ENCODE peak calls at places on chromosomes 4 and X, in nine cellular contexts. T is OCI-LY7, C is MM.1S, D is PC-3, Z is GM23338, I is neural progenitor cell, N is HCT116, S is SK-N-SH, X is hepatocyte. U is an unnamed sample.

GRCh38 chr4:87007345-87008181 is 72.8 kb downstream of the AFF1 start:
- DNase-seq in T (peak), Z (peak), X (peak), N (no peak), I (peak), D (peak), S (peak), C (peak), U (peak)

GRCh38 chr4:26330186-26330787 is 9.5 kb downstream of the RBPJ start:
- DNase-seq in Z (peak), I (peak), T (peak), S (peak), N (peak), D (peak), X (peak), C (peak), U (peak)

GRCh38 chr4:80213117-80213815 is 16.0 kb downstream of the PRDM8 start:
- DNase-seq in N (no peak), S (no peak), Z (no peak), D (no peak), T (no peak), C (no peak), X (no peak), I (no peak), U (peak)

GRCh38 chr4:58732973-58733372 is 1622.8 kb upstream of the IGFBP7 start:
- DNase-seq in Z (no peak), X (no peak), D (peak), T (no peak), S (peak), C (no peak), N (no peak), I (no peak), U (no peak)

GRCh38 chrX:154967603-154968002 is 54.9 kb downstream of the F8 start:
- DNase-seq in I (no peak), N (peak), D (peak), C (no peak), S (no peak), X (no peak), Z (no peak), T (no peak), U (peak)

GRCh38 chr4:140426610-140427103 is 791 bp downstream of the CLGN start:
- DNase-seq in S (peak), I (peak), T (peak), D (peak), N (no peak), Z (peak), X (peak), C (peak), U (peak)

GRCh38 chrX:85859426-85859825 is 187.9 kb downstream of the CHM start:
- DNase-seq in S (peak), T (no peak), N (no peak), D (peak), I (no peak), C (no peak), Z (no peak), X (no peak), U (no peak)

GRCh38 chr4:139593091-139593564 is 37.1 kb upstream of the SETD7 start:
- DNase-seq in C (no peak), S (no peak), I (no peak), Z (peak), N (no peak), X (peak), D (no peak), T (no peak), U (peak)

GRCh38 chr4:8252301-8253173 is 17.0 kb upstream of the HTRA3 start:
- DNase-seq in D (no peak), I (no peak), N (no peak), S (no peak), T (no peak), C (no peak), X (peak), Z (no peak), U (no peak)

GRCh38 chr4:109921384-109921808 is 8.7 kb downstream of the EGF start:
- DNase-seq in I (peak), D (peak), Z (peak), N (no peak), T (no peak), X (peak), S (no peak), C (no peak), U (peak)

GRCh38 chrX:111568356-111568755 is 56.9 kb downstream of the SERTM2 start:
- DNase-seq in T (no peak), D (peak), N (peak), X (peak), I (peak), C (no peak), S (peak), Z (peak), U (peak)

GRCh38 chrX:115533485-115533884 is 27.5 kb upstream of the PLS3 start:
- DNase-seq in S (no peak), X (peak), I (no peak), D (no peak), N (no peak), Z (no peak), T (no peak), C (no peak), U (peak)

GRCh38 chrX:115183980-115184379 is 5.2 kb upstream of the RBMXL3 start:
- DNase-seq in C (no peak), X (no peak), D (peak), Z (no peak), N (no peak), S (no peak), I (no peak), T (no peak), U (peak)

GRCh38 chrX:75892749-75893148 is 107.7 kb upstream of the MAGEE2 start:
- DNase-seq in C (no peak), S (no peak), X (no peak), D (no peak), Z (no peak), T (no peak), N (no peak), I (no peak), U (no peak)

GRCh38 chr4:148651991-148652390 is 209.8 kb upstream of the NR3C2 start:
- DNase-seq in X (no peak), Z (peak), I (peak), N (no peak), D (peak), C (no peak), S (no peak), T (no peak), U (no peak)

GRCh38 chrX:153624196-153625091 is 22.6 kb upstream of the DUSP9 start:
- DNase-seq in D (no peak), S (no peak), X (no peak), T (no peak), C (no peak), Z (no peak), N (no peak), I (no peak), U (no peak)

GRCh38 chrX:50609796-50610195 is 139.2 kb upstream of the DGKK start:
- DNase-seq in Z (no peak), T (no peak), X (no peak), S (no peak), D (no peak), N (no peak), I (no peak), C (no peak), U (peak)

GRCh38 chr4:71732706-71733105 is 51.2 kb downstream of the GC start:
- DNase-seq in I (peak), C (peak), Z (peak), T (peak), X (peak), D (peak), S (peak), N (no peak), U (peak)

GRCh38 chr4:119623025-119623424 is 5.6 kb downstream of the PDE5A start:
- DNase-seq in C (no peak), N (no peak), T (no peak), X (no peak), Z (no peak), S (no peak), I (no peak), D (peak), U (peak)

GRCh38 chr4:170058745-170059144 is 31.0 kb downstream of the AADAT start:
- DNase-seq in I (no peak), T (no peak), S (no peak), N (no peak), X (no peak), Z (no peak), D (no peak), C (no peak), U (no peak)

GRCh38 chr4:52883707-52884669 is 21.9 kb downstream of the RASL11B start:
- DNase-seq in Z (no peak), N (no peak), C (no peak), S (no peak), X (no peak), D (peak), T (no peak), I (no peak), U (no peak)

GRCh38 chr4:140571620-140572019 is 2.9 kb upstream of the UCP1 start:
- DNase-seq in N (no peak), I (no peak), D (no peak), X (no peak), T (no peak), S (no peak), Z (no peak), C (no peak), U (no peak)

GRCh38 chr4:174490356-174490969 is 31.8 kb downstream of the HPGD start:
- DNase-seq in N (no peak), S (no peak), X (no peak), D (peak), Z (no peak), I (no peak), T (no peak), C (peak), U (peak)

GRCh38 chrX:150229030-150229429 is 134.1 kb upstream of the MAMLD1 start:
- DNase-seq in Z (no peak), D (no peak), S (no peak), I (no peak), C (no peak), N (no peak), X (no peak), T (no peak), U (no peak)

GRCh38 chr4:106676173-106676921 is 307.8 kb upstream of the GIMD1 start:
- DNase-seq in S (no peak), N (no peak), X (no peak), D (no peak), Z (no peak), I (no peak), T (no peak), C (no peak), U (peak)

GRCh38 chrX:36199926-36200325 is 280.4 kb downstream of the CFAP47 start:
- DNase-seq in T (no peak), D (no peak), N (no peak), I (no peak), S (no peak), X (no peak), C (no peak), Z (no peak), U (no peak)

GRCh38 chr4:4249876-4250275 is 1.9 kb upstream of the TMEM128 start:
- DNase-seq in D (no peak), N (no peak), S (no peak), C (no peak), Z (no peak), T (no peak), I (no peak), X (no peak), U (no peak)

GRCh38 chrX:10414872-10415703 is 205.3 kb downstream of the MID1 start:
- DNase-seq in I (no peak), T (no peak), D (peak), Z (no peak), N (no peak), X (no peak), S (no peak), C (no peak), U (peak)

GRCh38 chr4:79611026-79611425 is 203.0 kb upstream of the GK2 start:
- DNase-seq in N (no peak), C (no peak), Z (no peak), T (no peak), D (no peak), X (no peak), S (no peak), I (no peak), U (no peak)

GRCh38 chrX:70129811-70130210 is 3.4 kb upstream of the IGBP1 start:
- DNase-seq in D (peak), S (no peak), T (no peak), X (peak), C (no peak), Z (no peak), I (no peak), N (no peak), U (peak)

GRCh38 chr4:90403781-90404180 is 276.6 kb downstream of the CCSER1 start:
- DNase-seq in N (no peak), D (no peak), Z (no peak), T (no peak), I (no peak), C (no peak), X (no peak), S (no peak), U (no peak)

GRCh38 chrX:134898450-134898849 is 92.3 kb upstream of the SMIM10 start:
- DNase-seq in S (no peak), Z (no peak), X (no peak), D (peak), I (no peak), C (no peak), T (no peak), N (no peak), U (peak)

GRCh38 chrX:54602563-54602962 is 72.5 kb downstream of the GNL3L start:
- DNase-seq in T (no peak), N (no peak), D (no peak), Z (peak), X (no peak), C (no peak), S (no peak), I (no peak), U (no peak)
- H3K4me2 ChIP-seq in T (no peak), N (no peak), D (no peak), Z (no peak), X (no peak), C (no peak), S (no peak), I (no peak), U (no peak)

GRCh38 chr4:6933691-6934430 is 24.2 kb downstream of the TBC1D14 start:
- DNase-seq in I (no peak), N (no peak), X (no peak), T (no peak), S (no peak), Z (no peak), C (no peak), D (no peak), U (no peak)
- H3K27ac ChIP-seq in I (no peak), N (no peak), X (peak), T (no peak), S (no peak), Z (no peak), C (no peak), D (no peak), U (no peak)

DNA sequence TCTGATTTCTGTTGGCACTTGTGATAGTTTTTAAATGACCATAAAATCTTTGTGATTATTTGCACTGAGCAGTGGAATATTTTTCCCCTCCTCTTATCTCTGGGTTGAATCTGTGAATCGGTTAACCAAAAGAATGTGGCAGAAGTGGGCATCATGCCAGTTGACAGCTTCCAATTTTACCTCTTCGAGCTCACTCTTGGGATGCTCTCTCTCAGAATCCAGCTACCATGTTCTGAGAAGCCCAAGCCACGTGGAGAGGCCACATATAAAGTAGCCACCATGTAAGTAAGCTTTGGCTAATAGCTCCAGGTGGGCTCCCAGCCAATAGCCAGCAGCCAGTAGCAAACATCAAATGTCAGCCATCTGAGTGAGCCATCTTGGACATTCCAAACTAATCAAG is 12.9 kb upstream of the WDR19 start:
- DNase-seq in S (no peak), Z (no peak), I (no peak), X (no peak), C (no peak), N (no peak), D (no peak), T (no peak), U (no peak)
- TF ChIP-seq EZH2phosphoT487 in S (no peak), Z (no peak), I (no peak), X (no peak), C (no peak), N (no peak), D (no peak), T (no peak), U (no peak)

GRCh38 chr4:156958276-156959074 is 13.1 kb downstream of the PDGFC start:
- DNase-seq in T (no peak), I (no peak), X (no peak), Z (no peak), N (no peak), S (no peak), D (peak), C (no peak), U (peak)
- H3K4me2 ChIP-seq in T (no peak), I (no peak), X (peak), Z (no peak), N (no peak), S (peak), D (peak), C (no peak), U (peak)

GRCh38 chr4:101315041-101315440 is 32.3 kb downstream of the PPP3CA start:
- DNase-seq in Z (no peak), I (no peak), D (no peak), N (no peak), T (no peak), S (no peak), X (no peak), C (no peak), U (no peak)
- H3K27ac ChIP-seq in Z (no peak), I (no peak), D (no peak), N (no peak), T (no peak), S (no peak), X (no peak), C (no peak), U (no peak)